ENCODE peak calls at places on chromosomes 1 and 21, in seven cellular contexts. I is left ventricle myocardium inferior; B is upper lobe of left lung; X is heart left ventricle; N is HCT116; T is K562; E is CD8-positive, alpha-beta T cell. M is an unnamed sample. For H3K27me3 and H3K9me3, the result is how much of the 10 kb centered on the place peaks cover.

GRCh38 chr21:42701706-42702456 is 48.5 kb downstream of the PDE9A start:
- DNase-seq in I (no peak), B (no peak), X (no peak), N (no peak), T (no peak), E (no peak), M (no peak)

GRCh38 chr1:108595510-108595909 is 35.6 kb downstream of the EEIG2 start:
- DNase-seq in I (no peak), B (no peak), X (no peak), N (no peak), T (no peak), E (no peak), M (no peak)

GRCh38 chr1:47393141-47393540 is 22.9 kb upstream of the FOXE3 start:
- DNase-seq in I (no peak), B (no peak), X (no peak), N (no peak), T (no peak), E (no peak), M (no peak)

GRCh38 chr1:210464519-210465039 is 135.9 kb downstream of the HHAT start:
- DNase-seq in I (no peak), B (peak), X (no peak), N (no peak), T (no peak), E (no peak), M (no peak)

GRCh38 chr1:117678246-117678977 is 72.6 kb downstream of the TENT5C start:
- DNase-seq in I (peak), B (no peak), X (peak), N (no peak), T (no peak), E (no peak), M (no peak)

GRCh38 chr1:204169871-204170270 is 3.7 kb upstream of the REN start:
- DNase-seq in I (no peak), B (no peak), X (no peak), N (no peak), T (no peak), E (no peak), M (no peak)

GRCh38 chr21:34223376-34223775 is 140.4 kb upstream of the KCNE2 start:
- DNase-seq in I (no peak), B (no peak), X (no peak), N (no peak), T (no peak), E (no peak), M (no peak)

GRCh38 chr21:29145837-29146453 is 15.5 kb downstream of the MAP3K7CL start:
- DNase-seq in I (no peak), B (no peak), X (no peak), N (no peak), T (no peak), E (no peak), M (no peak)

GRCh38 chr21:44834951-44835646 is 17.2 kb upstream of the SUMO3 start:
- DNase-seq in I (no peak), B (no peak), X (no peak), N (no peak), T (peak), E (no peak), M (no peak)

GRCh38 chr21:44711327-44712202 is at the start of gene TSPEAR:
- DNase-seq in I (no peak), B (no peak), X (no peak), N (no peak), T (no peak), E (no peak), M (no peak)

GRCh38 chr1:24058671-24059455 is 53.1 kb downstream of the MYOM3 start:
- DNase-seq in I (no peak), B (no peak), X (no peak), N (no peak), T (no peak), E (no peak), M (no peak)

GRCh38 chr1:247338723-247339270 is 7.1 kb upstream of the ZNF496 start:
- DNase-seq in I (no peak), B (no peak), X (no peak), N (no peak), T (no peak), E (no peak), M (no peak)

GRCh38 chr1:6105218-6105679 is 59.6 kb downstream of the KCNAB2 start:
- DNase-seq in I (no peak), B (no peak), X (no peak), N (no peak), T (no peak), E (no peak), M (no peak)

GRCh38 chr1:47841356-47841755 is 155.8 kb downstream of the TRABD2B start:
- DNase-seq in I (no peak), B (no peak), X (no peak), N (no peak), T (no peak), E (no peak), M (no peak)

GRCh38 chr21:39105836-39106235 is 77.4 kb downstream of the PSMG1 start:
- DNase-seq in I (no peak), B (peak), X (no peak), N (no peak), T (no peak), E (no peak), M (no peak)

GRCh38 chr1:50977575-50978143 is 7.6 kb downstream of the CDKN2C start:
- DNase-seq in I (peak), B (peak), X (peak), N (no peak), T (peak), E (peak), M (no peak)

GRCh38 chr1:33986389-33987095 is 122.7 kb downstream of the HMGB4 start:
- DNase-seq in I (peak), B (no peak), X (peak), N (no peak), T (no peak), E (no peak), M (no peak)

GRCh38 chr21:32770514-32771133 is 931 bp downstream of the PAXBP1 start:
- DNase-seq in I (peak), B (peak), X (no peak), N (no peak), T (no peak), E (no peak), M (peak)

GRCh38 chr1:19462781-19463180 is 22.6 kb downstream of the CAPZB start:
- DNase-seq in I (no peak), B (no peak), X (no peak), N (no peak), T (no peak), E (no peak), M (no peak)

GRCh38 chr1:160996195-160996594 is 24.8 kb downstream of the F11R start:
- DNase-seq in I (no peak), B (no peak), X (no peak), N (peak), T (no peak), E (no peak), M (no peak)

GRCh38 chr1:112549590-112549989 is 40.8 kb downstream of the WNT2B start:
- DNase-seq in I (no peak), B (no peak), X (no peak), N (no peak), T (no peak), E (no peak), M (no peak)

GRCh38 chr1:11272544-11272841 is 505 bp upstream of the UBIAD1 start:
- DNase-seq in I (no peak), B (no peak), X (no peak), N (no peak), T (no peak), E (no peak), M (no peak)

GRCh38 chr1:156233421-156234127 is 8.4 kb upstream of the BGLAP start:
- DNase-seq in I (no peak), B (no peak), X (no peak), N (no peak), T (no peak), E (no peak), M (no peak)

GRCh38 chr1:24932284-24932683 is 2.2 kb upstream of the RUNX3 start:
- DNase-seq in I (peak), B (peak), X (peak), N (peak), T (peak), E (peak), M (peak)

GRCh38 chr1:42689912-42690311 is 7.7 kb downstream of the YBX1 start:
- DNase-seq in I (no peak), B (no peak), X (no peak), N (no peak), T (no peak), E (no peak), M (no peak)

GRCh38 chr1:225941220-225941948 is at the start of gene LEFTY2:
- DNase-seq in I (no peak), B (no peak), X (no peak), N (no peak), T (peak), E (no peak), M (no peak)

GRCh38 chr1:160177667-160178066 is 12.7 kb upstream of the CASQ1 start:
- DNase-seq in I (no peak), B (no peak), X (no peak), N (no peak), T (no peak), E (no peak), M (no peak)

GRCh38 chr1:212110617-212111016 is 75.1 kb downstream of the DTL start:
- DNase-seq in I (peak), B (no peak), X (peak), N (no peak), T (no peak), E (no peak), M (no peak)

GRCh38 chr1:22507582-22507981 is 55.7 kb upstream of the EPHA8 start:
- DNase-seq in I (no peak), B (no peak), X (no peak), N (no peak), T (no peak), E (no peak), M (no peak)

GRCh38 chr1:214740471-214740870 is 137.5 kb downstream of the CENPF start:
- DNase-seq in I (no peak), B (no peak), X (no peak), N (no peak), T (no peak), E (no peak), M (no peak)

GRCh38 chr1:243447342-243447741 is 191.5 kb downstream of the SDCCAG8 start:
- DNase-seq in I (no peak), B (peak), X (no peak), N (no peak), T (peak), E (no peak), M (no peak)

GRCh38 chr1:213993929-213994328 is 6.2 kb downstream of the PROX1 start:
- DNase-seq in I (no peak), B (no peak), X (no peak), N (no peak), T (no peak), E (no peak), M (no peak)

GRCh38 chr1:112687785-112688496 is 13.5 kb downstream of the MOV10 start:
- DNase-seq in I (no peak), B (no peak), X (no peak), N (no peak), T (no peak), E (no peak), M (no peak)

GRCh38 chr21:42614811-42615342 is 38.5 kb upstream of the PDE9A start:
- DNase-seq in I (no peak), B (peak), X (no peak), N (no peak), T (no peak), E (peak), M (peak)

GRCh38 chr1:112144738-112145426 is 155.4 kb upstream of the KCND3 start:
- DNase-seq in I (peak), B (no peak), X (peak), N (no peak), T (no peak), E (no peak), M (no peak)

GRCh38 chr1:54118704-54119103 is 34.1 kb downstream of the CDCP2 start:
- DNase-seq in I (no peak), B (no peak), X (no peak), N (no peak), T (no peak), E (no peak), M (no peak)

GRCh38 chr1:117239467-117239866 is 28.7 kb upstream of the VTCN1 start:
- DNase-seq in I (no peak), B (no peak), X (no peak), N (no peak), T (no peak), E (no peak), M (no peak)

GRCh38 chr1:205147191-205147590 is 25.4 kb upstream of the RBBP5 start:
- DNase-seq in I (no peak), B (no peak), X (peak), N (no peak), T (no peak), E (no peak), M (no peak)

GRCh38 chr1:154334647-154335350 is 9.5 kb downstream of the ATP8B2 start:
- DNase-seq in I (peak), B (peak), X (peak), N (no peak), T (peak), E (peak), M (peak)

GRCh38 chr1:154338875-154339274 is 13.6 kb downstream of the ATP8B2 start:
- DNase-seq in I (no peak), B (no peak), X (no peak), N (no peak), T (no peak), E (no peak), M (no peak)

GRCh38 chr1:154342132-154342531 is 16.8 kb downstream of the ATP8B2 start:
- DNase-seq in I (no peak), B (no peak), X (no peak), N (no peak), T (no peak), E (no peak), M (no peak)

GRCh38 chr1:154335351-154335714 is 10.0 kb downstream of the ATP8B2 start:
- DNase-seq in I (no peak), B (no peak), X (no peak), N (no peak), T (no peak), E (no peak), M (no peak)

DNA sequence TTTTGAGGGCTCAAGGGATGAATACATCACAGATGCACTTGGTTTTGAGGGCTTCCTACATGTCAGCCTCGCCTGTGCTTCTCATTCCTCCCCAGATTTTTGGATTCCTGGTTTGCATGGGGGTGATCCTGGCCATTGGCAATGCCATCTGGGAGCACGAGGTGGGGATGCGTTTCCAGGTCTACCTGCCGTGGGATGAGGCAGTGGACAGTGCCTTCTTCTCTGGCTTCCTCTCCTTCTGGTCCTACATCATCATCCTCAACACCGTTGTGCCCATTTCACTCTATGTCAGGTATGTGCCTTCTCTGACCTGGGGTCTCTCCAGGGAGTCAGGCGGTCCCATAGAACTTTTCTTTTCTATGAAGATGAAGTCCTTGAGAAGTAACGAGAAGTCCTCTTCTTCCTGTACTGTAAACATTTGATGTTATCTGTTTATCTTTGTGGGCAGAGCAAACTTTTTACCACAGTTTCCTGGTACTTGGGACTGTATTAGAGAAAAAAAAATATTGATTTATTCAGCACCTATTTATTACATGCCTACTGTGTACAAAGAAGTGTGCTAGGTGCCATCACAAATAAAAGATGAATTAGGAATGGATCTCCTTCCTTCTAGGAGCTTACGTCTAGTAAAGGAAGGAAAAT is 12.0 kb downstream of the ATP8B2 start:
- DNase-seq in I (no peak), B (no peak), X (no peak), N (no peak), T (no peak), E (no peak), M (no peak)
- H3K27me3 ChIP-seq in I (under half), B (under half), X (under half), N (under half), T (under half), E (under half), M (under half)

DNA sequence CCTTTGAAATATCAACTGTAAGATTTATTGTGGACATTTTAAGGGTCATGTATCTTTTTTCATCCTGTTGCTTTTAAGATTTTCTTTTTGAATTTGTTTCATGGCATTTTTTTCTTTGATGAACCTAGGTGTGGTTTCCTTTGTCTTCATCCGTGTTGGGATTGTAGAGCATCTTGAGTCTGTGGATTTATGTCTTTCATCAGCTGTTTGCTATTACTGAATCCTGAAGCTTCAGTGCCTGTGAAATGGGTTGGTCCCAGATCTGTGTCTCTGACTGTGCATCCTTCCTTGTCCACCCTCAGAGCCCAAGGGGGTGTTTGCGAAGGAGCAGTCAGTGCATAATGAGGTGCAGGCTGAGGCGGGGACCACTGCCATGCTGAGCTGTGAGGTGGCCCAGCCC is 37.3 kb downstream of the OBSCN start:
- DNase-seq in I (no peak), B (no peak), X (no peak), N (no peak), T (no peak), E (no peak), M (no peak)
- H3K9me3 ChIP-seq in I (half or more), B (under half), X (under half), N (half or more), T (under half), E (under half), M (half or more)

GRCh38 chr21:35720065-35720810 is 340.1 kb downstream of the SETD4 start:
- DNase-seq in I (no peak), B (no peak), X (no peak), N (no peak), T (no peak), E (no peak), M (no peak)

GRCh38 chr21:35716886-35717285 is 343.4 kb downstream of the SETD4 start:
- DNase-seq in I (no peak), B (no peak), X (no peak), N (no peak), T (no peak), E (no peak), M (no peak)

GRCh38 chr21:35719105-35719504 is 341.2 kb downstream of the SETD4 start:
- DNase-seq in I (no peak), B (no peak), X (no peak), N (no peak), T (no peak), E (no peak), M (no peak)

DNA sequence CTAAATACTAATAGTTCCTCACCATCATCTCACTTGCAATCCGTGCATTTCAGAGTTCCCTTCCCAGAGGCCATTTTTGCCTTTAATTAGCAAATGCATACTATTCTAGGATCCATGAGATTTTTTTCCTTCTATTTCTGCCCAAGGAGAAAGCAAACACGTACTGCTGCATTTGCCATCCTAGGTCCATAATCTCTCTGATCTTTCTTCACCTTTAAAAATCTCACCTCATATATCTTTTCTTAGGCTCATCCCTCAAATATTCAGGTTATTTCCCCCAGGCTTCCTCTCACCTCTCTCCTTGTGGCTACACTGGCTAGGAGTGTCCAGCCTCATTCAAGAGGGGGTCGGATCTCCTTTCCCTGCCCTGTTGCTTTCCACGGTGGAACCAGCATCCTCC is 338.6 kb downstream of the SETD4 start:
- DNase-seq in I (no peak), B (no peak), X (no peak), N (no peak), T (no peak), E (no peak), M (no peak)
- H3K27me3 ChIP-seq in I (under half), B (under half), X (under half), N (under half), T (under half), E (under half), M (under half)

DNA sequence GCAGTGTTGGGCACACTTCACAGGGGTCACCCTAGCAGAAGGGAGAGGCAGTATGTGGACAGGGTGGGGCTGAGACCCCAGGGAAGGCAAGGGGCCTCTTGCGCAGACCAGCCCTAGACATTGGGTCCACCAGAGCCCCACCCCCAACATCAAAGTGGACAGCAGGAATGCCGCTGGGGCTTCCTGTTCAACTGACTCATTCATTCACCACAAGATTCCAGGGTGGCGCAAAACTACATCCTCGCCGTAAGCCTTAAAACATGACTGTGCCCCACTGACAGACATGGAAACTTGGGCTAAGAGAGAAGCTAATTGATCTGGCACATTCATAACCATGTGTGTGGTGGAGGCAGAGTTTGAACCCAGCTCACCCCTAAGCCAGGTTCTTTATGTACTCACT is 14.0 kb downstream of the COL16A1 start:
- DNase-seq in I (no peak), B (no peak), X (no peak), N (peak), T (no peak), E (no peak), M (no peak)
- H3K9me3 ChIP-seq in I (under half), B (under half), X (under half), N (under half), T (under half), E (under half), M (under half)

M was measured in CD4-positive, alpha-beta T cell.